ENCODE peak calls at places on chromosomes 1 and 21, in seven cellular contexts. Y, K, G, Q, I, T and D are unnamed samples. For H3K9me3 and H3K4me1, the result is how much of the 10 kb centered on the place peaks cover.

GRCh38 chr21:43361493-43362296 is 65.2 kb downstream of the SIK1 start:
- DNase-seq in Y (no peak), K (no peak), G (no peak), Q (no peak), I (no peak), T (no peak), D (no peak)

GRCh38 chr1:233994112-233994511 is 89.6 kb downstream of the SLC35F3 start:
- DNase-seq in Y (no peak), K (no peak), G (no peak), Q (no peak), I (no peak), T (no peak), D (no peak)

GRCh38 chr1:83770322-83770661 is 228.6 kb downstream of the TTLL7 start:
- DNase-seq in Y (no peak), K (no peak), G (no peak), Q (no peak), I (no peak), T (no peak), D (no peak)

GRCh38 chr1:238589843-238590435 is 699.2 kb upstream of the ZP4 start:
- DNase-seq in Y (no peak), K (no peak), G (no peak), Q (no peak), I (no peak), T (no peak), D (no peak)

GRCh38 chr21:42218836-42219605 is at the start of gene ABCG1:
- DNase-seq in Y (no peak), K (peak), G (peak), Q (no peak), I (peak), T (no peak), D (peak)

GRCh38 chr1:83694449-83694848 is 304.5 kb downstream of the TTLL7 start:
- DNase-seq in Y (no peak), K (no peak), G (no peak), Q (no peak), I (no peak), T (no peak), D (no peak)

GRCh38 chr1:183604048-183604808 is 14.0 kb upstream of the NCF2 start:
- DNase-seq in Y (peak), K (no peak), G (no peak), Q (no peak), I (peak), T (no peak), D (no peak)

GRCh38 chr1:181413836-181414235 is 69.5 kb upstream of the CACNA1E start:
- DNase-seq in Y (no peak), K (no peak), G (no peak), Q (no peak), I (no peak), T (no peak), D (no peak)

GRCh38 chr1:80529546-80529945 is 1271.2 kb upstream of the ADGRL2 start:
- DNase-seq in Y (no peak), K (no peak), G (no peak), Q (no peak), I (no peak), T (no peak), D (no peak)

GRCh38 chr1:193408782-193409293 is 222.4 kb upstream of the B3GALT2 start:
- DNase-seq in Y (peak), K (peak), G (no peak), Q (no peak), I (peak), T (no peak), D (peak)

GRCh38 chr1:147076442-147076841 is 95.8 kb downstream of the PRKAB2 start:
- DNase-seq in Y (no peak), K (no peak), G (no peak), Q (no peak), I (no peak), T (no peak), D (no peak)
- H3K9me3 ChIP-seq in Y (under half), K (under half), G (under half), Q (under half), I (under half), T (under half), D (under half)

DNA sequence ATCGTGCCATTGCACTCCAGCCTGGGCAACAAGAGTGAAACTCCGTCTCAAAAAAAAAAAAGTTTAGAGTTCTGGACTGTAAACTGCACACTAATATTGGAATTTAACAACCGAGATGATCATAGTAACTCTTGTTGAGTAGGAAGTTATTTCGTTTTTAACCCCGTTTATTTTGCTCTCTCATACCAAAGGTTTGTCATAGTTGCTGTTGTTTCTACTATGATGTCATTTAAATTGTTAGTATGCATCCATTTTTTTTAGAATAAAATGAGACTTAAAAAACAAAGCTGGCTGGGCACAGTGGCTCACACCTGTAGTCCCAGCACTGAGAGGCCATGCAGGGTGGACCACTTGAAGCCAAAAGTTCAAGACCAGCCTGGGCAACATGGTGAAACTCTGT is 49.3 kb downstream of the DOP1B start:
- DNase-seq in Y (no peak), K (no peak), G (no peak), Q (no peak), I (no peak), T (no peak), D (no peak)
- H3K4me1 ChIP-seq in Y (under half), K (under half), G (under half), Q (under half), I (under half), T (under half), D (under half)

DNA sequence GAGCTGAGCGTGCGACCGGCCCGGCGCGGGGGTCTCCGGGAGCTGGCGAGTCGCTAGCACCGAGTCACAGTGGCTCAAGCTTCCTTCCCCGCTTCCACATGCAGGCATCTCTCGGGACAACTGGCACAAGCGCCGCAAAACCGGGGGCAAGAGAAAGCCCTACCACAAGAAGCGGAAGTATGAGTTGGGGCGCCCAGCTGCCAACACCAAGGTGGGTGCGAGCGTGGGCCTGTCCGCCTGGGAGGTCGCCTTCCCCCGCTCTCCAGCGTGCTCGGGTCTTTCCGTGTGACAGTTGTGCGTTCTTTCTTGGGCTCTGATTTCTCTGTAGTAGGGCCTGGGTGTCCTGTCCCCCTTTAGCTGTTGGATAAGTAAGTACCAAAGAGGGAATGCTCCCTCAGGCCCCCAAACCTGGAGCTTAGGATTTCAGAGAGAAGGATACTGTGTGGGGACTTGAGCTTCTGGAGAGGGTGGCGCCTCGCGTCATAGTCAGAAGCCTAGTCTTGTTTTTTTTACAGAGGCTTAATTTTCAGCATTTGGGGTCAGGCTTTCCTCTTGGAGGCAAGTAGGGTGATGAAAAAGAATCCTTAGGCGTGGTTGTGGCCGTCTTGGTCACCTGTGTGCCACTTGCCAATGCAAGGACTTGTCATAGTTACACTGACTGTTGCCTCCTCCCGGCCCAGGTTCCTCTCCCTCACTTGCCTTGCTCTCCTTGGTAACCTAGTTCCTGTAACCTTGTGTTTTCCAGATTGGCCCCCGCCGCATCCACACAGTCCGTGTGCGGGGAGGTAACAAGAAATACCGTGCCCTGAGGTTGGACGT is 799 bp downstream of the RPS8 start:
- DNase-seq in Y (peak), K (peak), G (peak), Q (no peak), I (peak), T (no peak), D (no peak)
- TF ChIP-seq POLR2A in Y (no peak), K (peak), G (no peak), Q (peak), I (no peak), T (no peak), D (no peak)

GRCh38 chr1:4517559-4517958 is 136.8 kb upstream of the AJAP1 start:
- DNase-seq in Y (no peak), K (no peak), G (no peak), Q (no peak), I (no peak), T (no peak), D (no peak)

GRCh38 chr1:4518621-4519020 is 135.8 kb upstream of the AJAP1 start:
- DNase-seq in Y (no peak), K (no peak), G (no peak), Q (no peak), I (no peak), T (no peak), D (no peak)

GRCh38 chr1:4513326-4514114 is 140.9 kb upstream of the AJAP1 start:
- DNase-seq in Y (no peak), K (no peak), G (no peak), Q (no peak), I (no peak), T (no peak), D (no peak)

GRCh38 chr1:4515727-4516289 is 138.6 kb upstream of the AJAP1 start:
- DNase-seq in Y (no peak), K (peak), G (no peak), Q (no peak), I (peak), T (no peak), D (no peak)

DNA sequence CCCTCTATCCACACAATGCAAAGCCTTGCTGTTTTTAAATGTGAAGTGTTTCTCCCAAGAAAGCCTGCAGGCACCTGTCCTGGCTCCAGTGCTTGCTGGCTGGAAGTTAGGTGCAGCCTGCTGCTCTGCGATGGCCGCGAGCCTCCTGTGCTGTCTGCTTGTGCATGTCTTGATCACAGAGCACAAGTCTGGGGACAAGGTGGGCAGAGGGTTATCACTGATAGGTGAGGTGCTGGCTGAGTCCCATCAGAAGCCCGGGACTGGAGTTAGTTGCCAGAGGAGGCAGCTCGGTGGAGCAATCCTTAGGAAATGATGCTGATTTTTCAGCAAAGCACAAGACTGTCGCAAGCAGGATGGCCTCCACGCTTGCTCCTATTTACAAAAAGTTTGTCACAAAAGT is 137.8 kb upstream of the AJAP1 start:
- DNase-seq in Y (no peak), K (no peak), G (no peak), Q (no peak), I (no peak), T (no peak), D (no peak)
- H3K9me3 ChIP-seq in Y (under half), K (under half), G (under half), Q (under half), I (under half), T (under half), D (under half)